ENCODE peak calls at places on chromosomes 7 and 10, in ten cellular contexts. E is A549, R is fibroblast of pulmonary artery, M is GM12865, W is astrocyte, I is IMR-90, Q is cardiac fibroblast, K is brain microvascular endothelial cell, H is BJ, F is pancreas. O is an unnamed sample.

GRCh38 chr10:103765981-103766380 is 89.4 kb downstream of the SH3PXD2A start:
- DNase-seq in E (no peak), R (no peak), M (peak), W (no peak), I (peak), Q (no peak), K (no peak), H (no peak), F (no peak), O (no peak)

GRCh38 chr7:44486001-44486400 is 4.5 kb downstream of the NUDCD3 start:
- DNase-seq in E (no peak), R (no peak), M (no peak), W (no peak), I (no peak), Q (no peak), K (no peak), H (no peak), F (no peak), O (no peak)

GRCh38 chr7:5284304-5285281 is 1.9 kb downstream of the SLC29A4 start:
- DNase-seq in E (peak), R (no peak), M (peak), W (no peak), I (no peak), Q (peak), K (no peak), H (no peak), F (peak), O (no peak)

GRCh38 chr10:95363303-95363912 is 72.6 kb upstream of the PDLIM1 start:
- DNase-seq in E (peak), R (peak), M (peak), W (peak), I (peak), Q (peak), K (peak), H (no peak), F (peak), O (peak)

GRCh38 chr7:123191132-123191531 is 8.6 kb downstream of the SLC13A1 start:
- DNase-seq in E (peak), R (no peak), M (peak), W (no peak), I (no peak), Q (no peak), K (peak), H (no peak), F (peak), O (no peak)

GRCh38 chr10:46524471-46525176 is 31.8 kb downstream of the GPRIN2 start:
- DNase-seq in E (peak), R (peak), M (no peak), W (peak), I (peak), Q (peak), K (peak), H (peak), F (no peak), O (peak)

GRCh38 chr7:99928994-99929729 is at the start of gene GJC3:
- DNase-seq in E (peak), R (peak), M (peak), W (peak), I (peak), Q (peak), K (peak), H (no peak), F (peak), O (peak)

GRCh38 chr7:15855726-15856125 is 169.2 kb upstream of the MEOX2 start:
- DNase-seq in E (no peak), R (no peak), M (no peak), W (no peak), I (no peak), Q (no peak), K (no peak), H (no peak), F (no peak), O (no peak)

GRCh38 chr10:113216068-113216467 is 266.0 kb downstream of the TCF7L2 start:
- DNase-seq in E (no peak), R (no peak), M (no peak), W (no peak), I (no peak), Q (no peak), K (no peak), H (no peak), F (no peak), O (peak)

DNA sequence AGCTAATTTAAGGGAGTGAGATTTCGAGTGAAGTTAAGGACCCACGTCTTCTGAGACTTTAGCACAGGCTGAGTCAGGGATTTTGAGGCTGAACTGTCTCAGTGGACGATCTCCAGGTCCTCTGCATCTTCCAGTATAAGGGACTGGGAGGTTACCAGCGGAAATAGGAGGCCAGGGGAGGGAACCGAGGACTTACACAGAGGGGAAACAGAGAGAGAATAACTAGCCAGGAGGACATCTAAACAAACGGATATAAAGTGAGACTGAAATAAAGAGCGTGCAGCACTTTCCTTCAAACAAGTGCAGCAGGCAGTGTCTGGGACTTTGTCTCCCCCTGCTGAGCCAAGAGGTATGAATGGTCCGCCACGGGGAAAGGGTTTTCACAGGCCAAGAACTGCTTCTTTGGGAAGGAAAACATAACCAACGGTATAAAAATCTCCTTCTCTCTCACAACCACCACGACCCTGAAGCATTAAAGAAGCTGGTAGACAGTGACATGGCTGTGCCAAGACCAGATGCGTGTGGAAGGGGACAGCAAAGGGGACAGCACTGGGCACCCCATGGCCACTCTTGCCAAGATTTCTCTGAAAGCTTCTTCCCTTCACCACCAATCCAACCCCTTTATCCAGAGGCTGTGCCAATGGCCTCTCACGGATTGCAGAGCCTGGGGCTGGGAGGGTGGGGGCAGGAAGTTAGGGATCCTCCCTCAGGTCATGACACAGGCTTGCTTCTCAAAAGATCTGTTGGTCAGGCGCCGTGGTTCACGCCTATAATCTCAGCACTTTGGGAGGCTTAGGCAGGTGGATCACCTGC is 72.0 kb downstream of the SLC37A3 start:
- DNase-seq in E (peak), R (peak), M (peak), W (peak), I (peak), Q (peak), K (peak), H (no peak), F (peak), O (peak)
- TF ChIP-seq CTCF in E (peak), R (peak), M (peak), W (peak), I (peak), Q (peak), K (peak), H (peak), F (peak), O (peak)

DNA sequence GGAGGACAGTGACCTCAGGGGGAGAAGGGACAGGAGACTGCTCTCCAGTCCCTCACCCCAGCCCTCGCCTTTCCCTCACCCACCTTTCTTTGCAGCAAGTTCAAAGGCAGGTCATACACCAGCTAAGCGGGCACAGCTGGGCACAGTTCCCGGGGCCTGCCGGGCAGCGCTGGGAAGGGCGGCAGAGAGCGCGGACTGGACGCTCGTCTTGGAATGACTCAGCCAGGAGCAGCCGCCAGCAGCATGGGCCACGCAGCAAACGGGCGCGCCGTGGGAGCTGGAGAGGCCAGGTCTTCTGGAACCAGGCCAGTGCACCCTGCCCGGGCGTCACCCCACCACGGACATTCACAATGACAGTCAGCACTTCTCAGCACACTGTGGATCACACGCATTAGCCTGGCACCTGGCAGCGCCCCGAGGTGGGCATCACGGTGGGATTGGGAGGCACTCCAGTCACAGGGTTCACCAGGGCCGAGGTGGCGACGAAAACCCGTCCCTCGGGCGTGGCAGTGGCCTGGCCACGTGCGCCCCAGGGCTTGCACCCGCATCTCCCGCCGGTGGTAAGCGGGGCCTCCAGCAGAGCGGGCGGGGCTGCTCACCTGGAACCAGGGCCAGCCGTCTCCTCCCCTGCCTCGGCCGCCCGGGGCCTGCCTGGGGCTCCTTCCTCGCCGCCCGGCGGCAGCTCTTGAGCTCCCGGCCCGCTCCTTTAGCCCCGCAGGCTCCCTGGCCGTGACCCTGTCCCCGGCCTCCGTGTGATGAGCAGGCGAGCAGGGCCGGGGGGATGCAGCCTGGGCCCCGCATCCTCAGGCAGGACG is 29.0 kb upstream of the WDFY4 start:
- DNase-seq in E (peak), R (peak), M (no peak), W (peak), I (peak), Q (peak), K (peak), H (no peak), F (peak), O (peak)
- H3K4me3 ChIP-seq in E (peak), R (peak), M (peak), W (peak), I (peak), Q (peak), K (peak), H (peak), F (peak), O (peak)

GRCh38 chr7:18498327-18498726 is 2.8 kb downstream of the HDAC9 start:
- DNase-seq in E (no peak), R (no peak), M (no peak), W (no peak), I (no peak), Q (no peak), K (no peak), H (no peak), F (no peak), O (no peak)
- TF ChIP-seq CTCF in E (no peak), R (no peak), M (no peak), W (no peak), I (no peak), Q (no peak), K (no peak), H (no peak), F (no peak), O (no peak)

DNA sequence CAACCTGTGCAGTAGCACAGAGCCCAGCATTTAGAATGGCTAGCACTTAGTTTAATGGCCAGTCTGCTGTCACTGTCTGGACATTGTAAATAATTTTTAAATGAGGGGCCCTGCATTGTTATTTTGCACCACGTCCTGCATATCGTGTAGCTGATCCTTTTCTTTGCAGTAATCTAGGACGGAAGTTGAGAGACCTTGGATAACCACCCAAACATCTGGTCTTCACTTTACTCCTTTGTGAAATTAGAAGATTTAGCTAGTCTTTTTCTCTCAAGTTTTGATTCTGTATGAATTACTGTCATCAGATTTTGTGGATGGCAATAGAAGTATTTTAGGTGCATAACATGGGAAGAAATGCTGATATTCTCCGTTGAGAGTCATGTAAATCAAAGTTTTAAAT is 1.9 kb downstream of the MIOS start:
- DNase-seq in E (no peak), R (no peak), M (no peak), W (no peak), I (no peak), Q (no peak), K (no peak), H (no peak), F (no peak), O (no peak)
- H3K4me3 ChIP-seq in E (peak), R (no peak), M (peak), W (no peak), I (no peak), Q (no peak), K (peak), H (no peak), F (no peak), O (peak)

GRCh38 chr7:88253640-88254039 is 33.8 kb upstream of the SRI start:
- DNase-seq in E (no peak), R (no peak), M (no peak), W (no peak), I (no peak), Q (no peak), K (no peak), H (no peak), F (no peak), O (no peak)
- TF ChIP-seq CTCF in E (no peak), R (no peak), M (no peak), W (no peak), I (no peak), Q (no peak), K (no peak), H (no peak), F (no peak), O (no peak)

DNA sequence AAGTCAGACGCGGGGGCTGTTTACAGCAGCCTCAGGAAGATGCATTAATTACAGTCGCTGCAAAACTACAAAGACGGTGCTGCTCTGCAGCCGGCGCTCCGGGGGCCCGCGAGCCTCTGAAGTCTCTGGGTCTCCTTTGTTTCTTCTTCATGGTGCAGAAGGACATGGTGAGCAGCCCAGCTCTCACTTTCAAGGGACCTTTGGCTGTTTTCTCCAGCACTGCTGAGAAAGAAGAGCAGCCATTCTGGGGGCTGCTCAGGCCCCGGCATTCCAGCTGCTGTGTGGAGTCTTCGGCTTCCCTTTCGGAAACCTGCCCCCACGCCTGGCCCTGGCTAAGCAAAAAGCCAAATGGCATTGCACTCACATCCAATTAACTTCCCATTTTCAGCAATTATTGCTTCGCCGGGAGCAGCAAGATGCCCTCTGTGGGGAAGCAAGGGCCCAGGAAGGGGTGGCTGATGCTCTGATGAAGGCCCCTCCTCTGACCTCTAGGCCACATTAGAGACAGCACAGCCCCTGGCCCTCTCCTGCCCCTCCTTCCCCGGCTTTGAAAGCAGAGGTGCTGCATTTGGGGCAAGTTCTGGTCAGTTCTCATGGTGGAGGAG is 555.7 kb downstream of the PTPRN2 start:
- DNase-seq in E (no peak), R (no peak), M (no peak), W (no peak), I (no peak), Q (no peak), K (no peak), H (no peak), F (no peak), O (no peak)
- H3K4me3 ChIP-seq in E (no peak), R (no peak), M (no peak), W (no peak), I (no peak), Q (no peak), K (no peak), H (no peak), F (no peak), O (no peak)

GRCh38 chr7:35723011-35723410 is 28.1 kb upstream of the HERPUD2 start:
- DNase-seq in E (no peak), R (no peak), M (no peak), W (no peak), I (peak), Q (no peak), K (peak), H (no peak), F (no peak), O (no peak)
- TF ChIP-seq CTCF in E (no peak), R (no peak), M (no peak), W (no peak), I (no peak), Q (no peak), K (peak), H (no peak), F (no peak), O (no peak)

O was measured in fibroblast of the aortic adventitia.